ENCODE peak calls at places on chromosomes 13 and 19, in four cellular contexts. One of them, this sample, is unnamed.

GRCh38 chr13:60143775-60144174 is 20.0 kb downstream of the DIAPH3 start:
- DNase-seq in GM12878: no peak
- DNase-seq in GM12891: no peak
- DNase-seq in K562: no peak
- DNase-seq in this sample: no peak

GRCh38 chr13:99536023-99536422 is 34.8 kb downstream of the TM9SF2 start:
- DNase-seq in GM12878: no peak
- DNase-seq in GM12891: no peak
- DNase-seq in K562: no peak
- DNase-seq in this sample: no peak

GRCh38 chr19:17337675-17338439 is 504 bp downstream of the GTPBP3 start:
- DNase-seq in GM12878: no peak
- DNase-seq in GM12891: no peak
- DNase-seq in K562: peak
- DNase-seq in this sample: peak

GRCh38 chr19:10283301-10283733 is 3.4 kb upstream of the ICAM4 start:
- DNase-seq in GM12891: no peak
- DNase-seq in K562: no peak
- DNase-seq in GM12878: no peak
- DNase-seq in this sample: no peak

GRCh38 chr13:98575009-98575866 is 1.7 kb downstream of the STK24 start:
- DNase-seq in GM12878: no peak
- DNase-seq in GM12891: no peak
- DNase-seq in K562: no peak
- DNase-seq in this sample: no peak

GRCh38 chr19:1147934-1148549 is 26.0 kb downstream of the SBNO2 start:
- DNase-seq in GM12878: no peak
- DNase-seq in GM12891: no peak
- DNase-seq in K562: no peak
- DNase-seq in this sample: no peak

GRCh38 chr13:22592515-22592914 is 588.3 kb upstream of the SGCG start:
- DNase-seq in GM12878: no peak
- DNase-seq in K562: no peak
- DNase-seq in GM12891: no peak
- DNase-seq in this sample: no peak

GRCh38 chr13:25689539-25689938 is 317.8 kb downstream of the ATP8A2 start:
- DNase-seq in K562: no peak
- DNase-seq in GM12878: no peak
- DNase-seq in GM12891: no peak
- DNase-seq in this sample: no peak

GRCh38 chr13:27427663-27428062 is 3.2 kb downstream of the GTF3A start:
- DNase-seq in GM12891: no peak
- DNase-seq in GM12878: no peak
- DNase-seq in K562: no peak
- DNase-seq in this sample: peak

GRCh38 chr19:33177417-33177976 is 16.6 kb upstream of the LRP3 start:
- DNase-seq in GM12878: no peak
- DNase-seq in GM12891: no peak
- DNase-seq in K562: peak
- DNase-seq in this sample: peak

GRCh38 chr13:73056054-73056962 is 2.5 kb upstream of the KLF5 start:
- DNase-seq in K562: no peak
- DNase-seq in GM12878: no peak
- DNase-seq in GM12891: no peak
- DNase-seq in this sample: no peak

GRCh38 chr13:48501705-48502104 is 31.2 kb downstream of the RCBTB2 start:
- DNase-seq in GM12891: no peak
- DNase-seq in K562: no peak
- DNase-seq in GM12878: no peak
- DNase-seq in this sample: no peak

GRCh38 chr13:65310663-65311328 is 1919.3 kb downstream of the PCDH9 start:
- DNase-seq in K562: no peak
- DNase-seq in GM12878: no peak
- DNase-seq in GM12891: no peak
- DNase-seq in this sample: no peak

GRCh38 chr19:44718441-44719261 is 19.7 kb downstream of the CEACAM16 start:
- DNase-seq in GM12891: no peak
- DNase-seq in GM12878: no peak
- DNase-seq in K562: no peak
- DNase-seq in this sample: no peak

GRCh38 chr19:33683881-33684549 is 62.3 kb downstream of the CHST8 start:
- DNase-seq in K562: peak
- DNase-seq in GM12891: peak
- DNase-seq in GM12878: no peak
- DNase-seq in this sample: no peak

GRCh38 chr13:49472186-49472585 is 23.6 kb upstream of the PHF11 start:
- DNase-seq in K562: no peak
- DNase-seq in GM12878: no peak
- DNase-seq in GM12891: no peak
- DNase-seq in this sample: no peak

GRCh38 chr13:76425930-76426329 is 460.3 kb downstream of the KCTD12 start:
- DNase-seq in GM12878: no peak
- DNase-seq in GM12891: no peak
- DNase-seq in K562: no peak
- DNase-seq in this sample: no peak

DNA sequence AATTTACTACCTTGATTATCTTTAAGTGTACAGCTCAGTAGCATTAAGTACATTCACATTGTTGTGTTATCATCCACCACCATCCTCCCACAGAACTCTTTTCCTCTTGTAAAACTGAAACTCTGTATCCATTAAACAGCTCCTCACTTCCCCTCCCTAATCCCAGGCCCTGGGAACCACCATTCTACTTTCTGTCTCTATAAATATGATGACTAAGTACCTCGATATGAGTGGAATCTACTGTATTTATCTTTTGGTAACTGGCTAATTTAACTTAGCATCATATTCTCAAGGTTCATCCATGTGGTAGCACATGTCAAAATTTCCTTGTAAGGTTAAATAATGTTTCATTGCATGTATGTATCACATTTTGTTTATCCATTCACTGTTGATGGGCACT is 49.0 kb upstream of the POMP start:
- DNase-seq in K562: no peak
- DNase-seq in GM12878: no peak
- DNase-seq in GM12891: no peak
- DNase-seq in this sample: no peak
- TF ChIP-seq SPI1 in K562: no peak
- TF ChIP-seq SPI1 in GM12878: no peak
- TF ChIP-seq SPI1 in GM12891: no peak
- TF ChIP-seq SPI1 in this sample: no peak

DNA sequence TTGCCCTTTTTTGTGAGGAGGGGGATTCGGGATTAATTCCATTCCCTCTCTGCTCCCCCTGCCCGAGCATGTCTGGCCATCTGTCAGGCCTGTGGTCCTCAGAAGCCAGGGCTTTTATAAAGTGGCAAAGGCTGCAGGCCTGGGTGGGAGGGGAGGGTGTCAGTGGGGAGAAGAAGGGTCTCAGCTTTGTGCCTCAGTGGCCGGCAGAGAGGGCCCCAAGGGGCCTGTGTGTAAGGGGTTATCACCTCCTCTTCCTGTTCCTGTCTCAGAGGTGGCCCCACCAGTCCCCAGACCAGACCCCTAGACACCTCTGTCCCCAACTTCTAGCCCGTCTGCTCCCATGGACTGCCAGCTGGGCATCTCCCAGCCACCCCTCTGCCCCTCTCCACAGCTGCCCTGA is 3.4 kb upstream of the NUMBL start:
- DNase-seq in K562: no peak
- DNase-seq in GM12878: no peak
- DNase-seq in GM12891: no peak
- DNase-seq in this sample: no peak
- TF ChIP-seq SPI1 in K562: no peak
- TF ChIP-seq SPI1 in GM12878: no peak
- TF ChIP-seq SPI1 in GM12891: no peak
- TF ChIP-seq SPI1 in this sample: no peak

GRCh38 chr19:4889034-4889825 is 13.5 kb downstream of the ARRDC5 start:
- DNase-seq in K562: no peak
- DNase-seq in GM12891: no peak
- DNase-seq in GM12878: no peak
- DNase-seq in this sample: no peak
- TF ChIP-seq SPI1 in K562: no peak
- TF ChIP-seq SPI1 in GM12891: no peak
- TF ChIP-seq SPI1 in GM12878: no peak
- TF ChIP-seq SPI1 in this sample: no peak

GRCh38 chr19:13060964-13061927 is 41.4 kb downstream of the LYL1 start:
- DNase-seq in GM12891: peak
- DNase-seq in K562: peak
- DNase-seq in GM12878: peak
- DNase-seq in this sample: peak

GRCh38 chr19:13062317-13062716 is 40.3 kb downstream of the LYL1 start:
- DNase-seq in K562: no peak
- DNase-seq in GM12891: no peak
- DNase-seq in GM12878: no peak
- DNase-seq in this sample: no peak

GRCh38 chr19:13058951-13059660 is 43.6 kb downstream of the LYL1 start:
- DNase-seq in K562: no peak
- DNase-seq in GM12891: no peak
- DNase-seq in GM12878: no peak
- DNase-seq in this sample: no peak

GRCh38 chr19:13057744-13058143 is 44.9 kb downstream of the LYL1 start:
- DNase-seq in GM12891: no peak
- DNase-seq in K562: no peak
- DNase-seq in GM12878: no peak
- DNase-seq in this sample: no peak

GRCh38 chr19:13060233-13060963 is 42.3 kb downstream of the LYL1 start:
- DNase-seq in GM12878: no peak
- DNase-seq in K562: no peak
- DNase-seq in GM12891: no peak
- DNase-seq in this sample: no peak
- TF ChIP-seq SPI1 in GM12878: no peak
- TF ChIP-seq SPI1 in K562: no peak
- TF ChIP-seq SPI1 in GM12891: no peak
- TF ChIP-seq SPI1 in this sample: no peak

DNA sequence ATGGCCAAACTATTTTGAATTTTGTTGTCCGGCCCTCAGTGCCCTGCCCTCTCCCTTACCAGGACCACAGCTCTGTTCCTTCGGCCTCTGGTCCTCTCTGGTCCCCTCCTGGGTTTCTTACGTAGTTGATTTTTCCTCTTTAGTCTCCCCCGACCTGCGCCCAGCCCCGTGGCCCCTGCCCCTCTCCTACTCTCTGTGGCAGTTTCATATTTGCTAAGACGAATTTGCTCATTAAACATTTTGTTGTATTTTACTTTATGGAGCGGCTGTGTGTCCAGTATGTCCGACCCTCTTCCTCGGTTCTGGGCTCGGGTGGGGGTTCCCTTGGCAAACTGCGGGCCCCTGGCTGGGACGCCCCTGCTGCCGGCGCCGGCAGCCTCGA is 576 bp upstream of the EPN1 start:
- DNase-seq in K562: no peak
- DNase-seq in GM12878: no peak
- DNase-seq in GM12891: no peak
- DNase-seq in this sample: no peak
- TF ChIP-seq SPI1 in K562: no peak
- TF ChIP-seq SPI1 in GM12878: no peak
- TF ChIP-seq SPI1 in GM12891: no peak
- TF ChIP-seq SPI1 in this sample: no peak

GRCh38 chr19:48795855-48796142 is 15.0 kb downstream of the BCAT2 start:
- DNase-seq in GM12891: no peak
- DNase-seq in GM12878: no peak
- DNase-seq in K562: no peak
- DNase-seq in this sample: no peak
- TF ChIP-seq SPI1 in GM12891: no peak
- TF ChIP-seq SPI1 in GM12878: no peak
- TF ChIP-seq SPI1 in K562: no peak
- TF ChIP-seq SPI1 in this sample: no peak

DNA sequence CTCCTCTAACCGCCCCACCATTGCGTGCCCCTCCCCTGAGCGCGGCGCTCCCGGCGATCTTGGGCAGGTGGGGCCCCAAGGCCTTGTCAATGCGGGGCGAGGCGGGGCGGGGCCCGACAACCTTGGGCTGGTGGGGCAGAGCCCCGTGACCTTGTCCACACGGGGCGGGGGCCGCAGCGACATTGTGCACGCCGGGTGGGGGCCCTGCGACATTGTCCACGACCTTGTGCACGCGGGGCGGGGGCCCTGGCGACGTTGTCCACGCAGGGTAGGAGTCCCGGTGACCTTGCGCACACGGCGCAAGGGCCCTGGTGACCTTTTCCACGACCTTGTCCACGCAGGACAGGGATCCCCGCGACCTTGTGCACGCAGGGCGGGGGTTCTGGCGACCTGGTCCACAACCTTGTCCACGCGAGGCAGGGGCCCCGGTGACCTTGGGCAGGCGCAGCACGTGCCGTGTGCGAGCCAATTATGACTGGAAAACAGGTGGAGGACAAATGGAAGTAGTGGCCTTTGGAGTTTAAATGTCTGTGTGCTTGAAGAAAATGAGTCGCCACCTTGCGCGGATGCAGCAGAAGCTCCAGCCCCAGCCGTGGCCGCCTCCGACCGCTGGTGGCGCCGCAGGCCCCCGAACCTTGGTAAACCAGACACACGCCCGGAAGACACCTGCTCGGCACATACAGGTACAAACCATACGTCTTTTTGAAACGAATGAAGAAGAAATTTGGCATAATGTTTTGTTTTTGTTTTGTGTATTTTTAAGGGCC is 62.6 kb downstream of the LATS2 start:
- DNase-seq in GM12891: no peak
- DNase-seq in GM12878: no peak
- DNase-seq in K562: no peak
- DNase-seq in this sample: no peak
- TF ChIP-seq SPI1 in GM12891: no peak
- TF ChIP-seq SPI1 in GM12878: no peak
- TF ChIP-seq SPI1 in K562: no peak
- TF ChIP-seq SPI1 in this sample: no peak

GRCh38 chr19:54561840-54562239 is 11.8 kb upstream of the LILRA2 start:
- DNase-seq in GM12891: no peak
- DNase-seq in K562: peak
- DNase-seq in GM12878: no peak
- DNase-seq in this sample: no peak
- TF ChIP-seq SPI1 in GM12891: no peak
- TF ChIP-seq SPI1 in K562: no peak
- TF ChIP-seq SPI1 in GM12878: no peak
- TF ChIP-seq SPI1 in this sample: no peak